ENCODE peak calls at places on chromosomes 1 and 21, in seven cellular contexts. P, E, B, Q, Y, U and H are unnamed samples.

GRCh38 chr1:244273845-244274619 is 177.7 kb downstream of the ADSS2 start:
- DNase-seq in Y (no peak), P (no peak), U (no peak), B (no peak), E (peak; percentile 29), Q (peak; percentile 88), H (peak; percentile 43)

GRCh38 chr1:229271448-229272120 is 673 bp downstream of the RAB4A start:
- DNase-seq in E (peak; percentile 37), B (peak; percentile 60), P (no peak), Q (no peak), Y (no peak), U (no peak), H (no peak)

GRCh38 chr1:40317394-40318074 is 448 bp upstream of the COL9A2 start:
- DNase-seq in Q (no peak), E (no peak), B (no peak), Y (no peak), U (no peak), P (no peak), H (no peak)

GRCh38 chr1:116666747-116667576 is 571 bp downstream of the IGSF3 start:
- DNase-seq in Q (no peak), P (no peak), Y (no peak), U (no peak), B (no peak), E (peak; percentile 32), H (no peak)

GRCh38 chr21:38489283-38489677 is 9.0 kb downstream of the ERG start:
- DNase-seq in B (no peak), Q (no peak), Y (no peak), U (no peak), P (no peak), E (no peak), H (no peak)

GRCh38 chr1:111199329-111199728 is 1.1 kb downstream of the DENND2D start:
- DNase-seq in Y (no peak), E (no peak), Q (no peak), B (no peak), U (no peak), P (no peak), H (no peak)

GRCh38 chr1:59354754-59355337 is 58.0 kb downstream of the FGGY start:
- DNase-seq in Q (no peak), Y (no peak), P (peak; percentile 21), U (no peak), E (no peak), B (no peak), H (no peak)

GRCh38 chr1:43531453-43531905 is 796 bp downstream of the PTPRF start:
- DNase-seq in B (peak; percentile 50), E (no peak), U (peak; percentile 61), Y (no peak), P (no peak), Q (no peak), H (no peak)

GRCh38 chr1:206885341-206886060 is 11.7 kb upstream of the IL24 start:
- DNase-seq in Q (no peak), U (no peak), B (no peak), P (no peak), E (no peak), Y (no peak), H (no peak)

GRCh38 chr1:183235503-183235902 is 49.4 kb downstream of the LAMC2 start:
- DNase-seq in Q (no peak), E (no peak), P (no peak), B (no peak), Y (no peak), U (no peak), H (no peak)

GRCh38 chr1:28553229-28553930 is 495 bp downstream of the TRNAU1AP start:
- DNase-seq in B (peak; percentile 45), Y (no peak), P (no peak), E (peak; percentile 30), U (peak; percentile 57), Q (peak; percentile 69), H (peak; percentile 25)

GRCh38 chr1:90045853-90046563 is 51.1 kb downstream of the ZNF326 start:
- DNase-seq in Q (no peak), E (no peak), B (peak; percentile 26), U (peak; percentile 40), Y (no peak), P (no peak), H (no peak)

GRCh38 chr1:209051598-209051997 is 531.9 kb upstream of the CAMK1G start:
- DNase-seq in B (no peak), P (no peak), U (no peak), Q (no peak), E (no peak), Y (no peak), H (no peak)

GRCh38 chr1:228288536-228289238 is 80.8 kb downstream of the OBSCN start:
- DNase-seq in Y (no peak), Q (peak; percentile 35), U (no peak), E (no peak), B (no peak), P (no peak), H (no peak)

GRCh38 chr1:67815303-67816095 is 17.8 kb downstream of the GNG12 start:
- DNase-seq in P (no peak), B (no peak), Y (no peak), U (no peak), E (peak; percentile 57), Q (no peak), H (no peak)

GRCh38 chr1:14605945-14606344 is 7.5 kb downstream of the KAZN start:
- DNase-seq in U (no peak), Y (no peak), B (no peak), P (no peak), Q (no peak), E (no peak), H (no peak)

GRCh38 chr1:18703041-18703621 is 72.5 kb downstream of the PAX7 start:
- DNase-seq in Q (no peak), Y (no peak), U (peak; percentile 59), E (no peak), B (peak; percentile 45), P (no peak), H (no peak)

GRCh38 chr1:56819393-56819899 is at the start of gene FYB2:
- DNase-seq in Q (no peak), P (no peak), U (peak; percentile 18), B (peak; percentile 13), Y (no peak), E (peak; percentile 54), H (no peak)

GRCh38 chr1:160496334-160496733 is 26.7 kb downstream of the SLAMF6 start:
- DNase-seq in Y (no peak), Q (no peak), B (no peak), E (no peak), U (no peak), P (no peak), H (no peak)

GRCh38 chr1:243421784-243422183 is 165.9 kb downstream of the SDCCAG8 start:
- DNase-seq in Q (no peak), B (peak; percentile 41), U (no peak), P (no peak), Y (no peak), E (peak; percentile 67), H (no peak)

GRCh38 chr21:41878831-41879189 is 334 bp downstream of the PRDM15 start:
- DNase-seq in U (peak; percentile 80), Q (peak; percentile 90), E (peak; percentile 83), Y (no peak), B (peak; percentile 89), P (peak; percentile 72), H (no peak)

GRCh38 chr1:219398815-219399396 is 214.0 kb downstream of the ZC3H11B start:
- DNase-seq in B (peak; percentile 22), Q (no peak), U (no peak), Y (no peak), P (no peak), E (no peak), H (no peak)

GRCh38 chr1:109425391-109425790 is 857 bp downstream of the PSMA5 start:
- DNase-seq in U (no peak), Y (no peak), Q (no peak), P (no peak), B (no peak), E (no peak), H (no peak)

GRCh38 chr1:202291961-202292712 is 49.6 kb downstream of the UBE2T start:
- DNase-seq in P (no peak), Q (no peak), U (no peak), Y (no peak), B (no peak), E (no peak), H (no peak)

GRCh38 chr1:40305451-40305850 is 11.6 kb downstream of the COL9A2 start:
- DNase-seq in Q (no peak), E (no peak), B (no peak), U (no peak), Y (no peak), P (no peak), H (no peak)

GRCh38 chr1:244092293-244093264 is 41.5 kb downstream of the ZBTB18 start:
- DNase-seq in B (no peak), Q (no peak), E (no peak), P (no peak), U (no peak), Y (no peak), H (no peak)

GRCh38 chr1:161487483-161487827 is 17.8 kb upstream of the FCGR2A start:
- DNase-seq in Y (no peak), P (no peak), E (no peak), B (no peak), Q (no peak), U (no peak), H (peak; percentile 36)

GRCh38 chr1:3366181-3367051 is 88.0 kb upstream of the ARHGEF16 start:
- DNase-seq in P (no peak), Q (no peak), B (no peak), U (no peak), Y (no peak), E (no peak), H (no peak)

GRCh38 chr1:235075121-235075954 is 53.3 kb downstream of the TOMM20 start:
- DNase-seq in Q (peak; percentile 81), U (no peak), P (peak; percentile 45), E (peak; percentile 78), B (no peak), Y (no peak), H (peak; percentile 69)

GRCh38 chr1:114627107-114627506 is 42.7 kb downstream of the DENND2C start:
- DNase-seq in B (no peak), U (no peak), E (no peak), Q (no peak), Y (no peak), P (no peak), H (no peak)

GRCh38 chr21:30839304-30839703 is 9.7 kb upstream of the KRTAP7-1 start:
- DNase-seq in E (no peak), Y (no peak), U (peak; percentile 47), B (peak; percentile 62), Q (no peak), P (no peak), H (no peak)
- TF ChIP-seq CTCF in E (no peak), Y (no peak), U (peak; percentile 59), B (no peak), Q (no peak), P (no peak), H (no peak)

GRCh38 chr1:226408285-226409184 is 642 bp upstream of the PARP1 start:
- DNase-seq in P (no peak), B (no peak), E (no peak), U (no peak), Y (no peak), Q (no peak), H (no peak)
- TF ChIP-seq CTCF in P (no peak), B (no peak), E (no peak), U (no peak), Y (no peak), Q (peak; percentile 34), H (no peak)

GRCh38 chr1:38072858-38073257 is 26.3 kb upstream of the POU3F1 start:
- DNase-seq in Y (no peak), B (no peak), E (no peak), U (no peak), P (no peak), Q (no peak), H (no peak)
- TF ChIP-seq CTCF in Y (no peak), B (no peak), E (no peak), U (no peak), P (no peak), Q (no peak), H (no peak)

GRCh38 chr1:11333631-11334030 is 60.6 kb downstream of the UBIAD1 start:
- DNase-seq in B (peak; percentile 29), E (no peak), Q (no peak), P (no peak), U (no peak), Y (no peak), H (no peak)
- TF ChIP-seq CTCF in B (no peak), E (no peak), Q (no peak), P (no peak), U (no peak), Y (no peak), H (no peak)